ENCODE peak calls at places on chromosomes 11 and 22, in six cellular contexts. R, S, D, F, H and Q are unnamed samples.

GRCh38 chr22:45686004-45686403 is 14.4 kb downstream of the ATXN10 start:
- DNase-seq in R (no peak), S (no peak), D (no peak), F (no peak), H (no peak), Q (no peak)

GRCh38 chr22:37563153-37564081 is 3.1 kb downstream of the CDC42EP1 start:
- DNase-seq in R (no peak), S (peak; percentile 94), D (peak; percentile 86), F (peak; percentile 91), H (peak; percentile 97), Q (peak; percentile 82)

GRCh38 chr11:69657456-69657910 is 16.5 kb downstream of the CCND1 start:
- DNase-seq in R (no peak), S (no peak), D (no peak), F (no peak), H (no peak), Q (peak; percentile 77)

GRCh38 chr11:9263840-9264380 is 1.2 kb downstream of the DENND5A start:
- DNase-seq in R (no peak), S (no peak), D (no peak), F (no peak), H (peak; percentile 43), Q (no peak)

GRCh38 chr22:17266261-17266971 is 47.2 kb upstream of the ADA2 start:
- DNase-seq in R (peak; percentile 43), S (no peak), D (no peak), F (no peak), H (no peak), Q (no peak)

GRCh38 chr11:66641834-66642233 is 3.3 kb downstream of the RBM4 start:
- DNase-seq in R (no peak), S (no peak), D (no peak), F (no peak), H (no peak), Q (no peak)

GRCh38 chr11:120316880-120317688 is 8.0 kb upstream of the TLCD5 start:
- DNase-seq in R (peak; percentile 69), S (peak; percentile 78), D (peak; percentile 66), F (peak; percentile 73), H (no peak), Q (peak; percentile 93)

GRCh38 chr11:35146074-35146521 is 7.1 kb downstream of the CD44 start:
- DNase-seq in R (no peak), S (no peak), D (no peak), F (no peak), H (no peak), Q (no peak)

GRCh38 chr11:47987781-47988180 is 7.4 kb downstream of the PTPRJ start:
- DNase-seq in R (no peak), S (peak; percentile 68), D (no peak), F (no peak), H (no peak), Q (no peak)

GRCh38 chr11:55624531-55624930 is 10.4 kb upstream of the OR4P4 start:
- DNase-seq in R (no peak), S (no peak), D (no peak), F (no peak), H (no peak), Q (no peak)

GRCh38 chr11:65504671-65505433 is 6.0 kb downstream of the MALAT1 start:
- DNase-seq in R (no peak), S (peak; percentile 59), D (no peak), F (no peak), H (no peak), Q (no peak)

GRCh38 chr11:77188323-77188911 is 60.4 kb downstream of the MYO7A start:
- DNase-seq in R (peak; percentile 81), S (peak; percentile 83), D (peak; percentile 88), F (peak; percentile 77), H (peak; percentile 73), Q (peak; percentile 94)

GRCh38 chr11:134261626-134262488 is 8.5 kb downstream of the ACAD8 start:
- DNase-seq in R (no peak), S (no peak), D (peak; percentile 30), F (no peak), H (peak; percentile 20), Q (no peak)

GRCh38 chr22:39296981-39297489 is 22.4 kb downstream of the RPL3 start:
- DNase-seq in R (no peak), S (no peak), D (no peak), F (no peak), H (no peak), Q (no peak)

GRCh38 chr11:2385156-2386151 is 8.3 kb downstream of the CD81 start:
- DNase-seq in R (no peak), S (no peak), D (no peak), F (no peak), H (no peak), Q (no peak)

GRCh38 chr11:2382927-2383822 is 6.1 kb downstream of the CD81 start:
- DNase-seq in R (peak; percentile 86), S (peak; percentile 92), D (no peak), F (peak; percentile 69), H (no peak), Q (no peak)

GRCh38 chr11:2382129-2382517 is 5.0 kb downstream of the CD81 start:
- DNase-seq in R (no peak), S (peak; percentile 66), D (no peak), F (peak; percentile 25), H (no peak), Q (no peak)

GRCh38 chr11:2384723-2385041 is 7.6 kb downstream of the CD81 start:
- DNase-seq in R (no peak), S (no peak), D (no peak), F (no peak), H (no peak), Q (no peak)

DNA sequence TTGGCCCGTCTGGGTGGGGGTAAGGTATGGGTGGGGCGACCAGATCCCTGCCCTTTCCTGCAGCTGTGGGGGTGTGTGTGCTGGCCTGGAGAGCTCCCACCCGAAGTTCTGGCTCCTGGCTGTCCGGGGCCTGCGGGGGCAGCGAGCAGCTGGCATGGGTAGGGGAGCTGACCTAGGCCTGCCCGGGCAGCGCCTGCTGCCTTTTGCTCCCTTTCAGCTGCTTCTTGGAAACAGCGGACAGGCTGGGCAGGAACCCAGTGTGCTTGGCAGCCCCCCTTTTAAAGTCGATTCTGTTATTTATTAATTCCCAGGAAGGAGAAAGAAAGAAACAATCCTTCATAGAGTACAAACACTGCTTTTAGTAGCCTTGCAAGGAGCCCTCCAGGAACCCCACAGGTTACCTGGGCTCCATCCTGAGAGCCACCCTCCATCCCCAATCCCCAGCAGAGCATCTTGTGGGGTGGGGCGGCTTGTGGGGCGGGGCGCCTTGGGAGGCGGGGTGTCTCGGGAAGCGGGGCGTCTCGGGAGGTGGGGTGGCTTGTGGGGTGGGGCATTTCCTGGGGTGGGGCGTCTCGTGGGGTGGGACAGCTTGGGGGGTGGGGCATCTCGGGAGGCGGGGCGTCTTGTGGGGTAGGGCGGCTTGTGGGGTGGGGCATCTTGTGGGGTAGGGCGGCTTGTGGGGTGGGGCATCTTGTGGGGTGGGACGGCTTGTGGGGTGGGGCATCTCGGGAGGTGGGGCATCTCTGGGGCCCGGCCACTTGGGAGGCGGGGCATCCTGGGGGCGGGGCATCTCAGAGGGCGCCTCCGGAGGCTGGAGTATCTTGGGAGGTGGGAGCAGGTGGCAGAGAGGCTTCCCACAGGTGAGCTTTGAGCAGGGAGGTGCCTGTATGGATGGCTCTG is 7.0 kb downstream of the CD81 start:
- DNase-seq in R (no peak), S (no peak), D (no peak), F (peak; percentile 52), H (no peak), Q (no peak)
- TF ChIP-seq POLR2A in R (no peak), S (no peak), D (no peak), F (no peak), H (no peak), Q (no peak)

GRCh38 chr22:44351037-44351436 is 38.3 kb upstream of the SHISAL1 start:
- DNase-seq in R (no peak), S (no peak), D (no peak), F (no peak), H (no peak), Q (no peak)

GRCh38 chr22:44351685-44352377 is 39.1 kb upstream of the SHISAL1 start:
- DNase-seq in R (no peak), S (peak; percentile 89), D (no peak), F (peak; percentile 80), H (no peak), Q (no peak)

GRCh38 chr22:44354288-44354687 is 41.5 kb upstream of the SHISAL1 start:
- DNase-seq in R (no peak), S (peak; percentile 47), D (no peak), F (peak; percentile 14), H (no peak), Q (peak; percentile 80)

GRCh38 chr22:44352378-44353062 is 39.8 kb upstream of the SHISAL1 start:
- DNase-seq in R (no peak), S (peak; percentile 59), D (no peak), F (no peak), H (no peak), Q (no peak)

DNA sequence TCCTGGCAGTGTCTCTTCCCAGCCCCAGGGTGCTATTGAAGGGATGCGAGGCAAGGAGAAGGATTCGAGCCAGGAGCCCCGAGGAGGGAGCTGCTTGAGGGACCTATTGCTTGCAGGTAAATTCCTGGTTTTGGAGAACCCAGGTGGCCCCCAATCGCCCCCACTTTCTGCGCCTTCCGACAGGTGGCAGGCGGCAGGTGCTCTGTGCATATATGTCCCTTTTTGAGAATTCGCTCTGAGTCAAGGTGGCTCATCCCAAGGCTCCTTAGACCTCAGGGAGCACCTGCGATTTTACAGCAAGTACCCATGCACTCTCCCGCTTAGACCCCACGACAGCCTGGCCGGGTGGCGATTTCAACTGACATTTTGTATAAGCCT is 40.3 kb upstream of the SHISAL1 start:
- DNase-seq in R (no peak), S (peak; percentile 56), D (no peak), F (no peak), H (no peak), Q (no peak)
- TF ChIP-seq CTCF in R (no peak), S (no peak), D (no peak), F (no peak), H (no peak), Q (no peak)

DNA sequence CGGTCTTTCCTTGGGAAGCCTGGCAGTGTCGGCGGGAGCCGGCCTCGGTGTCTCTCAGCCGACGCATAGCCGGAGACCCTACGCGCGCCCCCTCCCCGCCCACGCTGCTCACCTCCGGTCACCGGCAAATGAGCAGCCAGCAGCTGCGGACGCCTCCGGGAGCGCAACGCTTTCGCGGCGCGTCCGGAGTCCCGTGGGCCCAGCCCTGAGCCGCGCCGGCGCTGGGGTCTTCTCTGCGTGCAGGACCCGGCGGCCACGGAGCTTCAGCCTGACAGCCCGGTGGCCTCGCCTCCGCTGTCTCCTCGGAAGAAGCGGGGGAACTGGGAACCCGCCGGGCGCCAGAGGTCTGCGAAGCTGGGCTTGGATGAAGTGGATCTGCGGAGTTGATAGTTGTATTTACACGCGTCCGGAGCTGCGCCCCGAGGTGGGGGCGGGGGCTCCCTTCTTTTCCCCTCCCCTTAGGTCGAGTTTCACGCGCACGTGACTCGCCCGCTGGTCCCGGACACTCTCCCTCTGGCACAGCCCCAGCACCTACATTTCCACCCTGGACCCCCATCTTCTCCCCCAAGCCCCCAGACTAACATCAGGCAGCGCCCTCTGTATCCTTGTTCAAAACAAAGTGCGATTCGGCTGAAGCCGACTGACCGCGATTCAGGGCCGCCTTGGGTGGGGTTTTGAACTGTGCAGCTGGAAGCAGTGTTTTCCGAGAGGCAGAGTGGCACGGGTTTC is at the start of gene SLC43A1:
- DNase-seq in R (peak; percentile 63), S (peak; percentile 86), D (peak; percentile 80), F (peak; percentile 58), H (peak; percentile 46), Q (no peak)
- TF ChIP-seq POLR2A in R (peak; percentile 36), S (no peak), D (peak; percentile 54), F (peak; percentile 47), H (peak; percentile 75), Q (no peak)

DNA sequence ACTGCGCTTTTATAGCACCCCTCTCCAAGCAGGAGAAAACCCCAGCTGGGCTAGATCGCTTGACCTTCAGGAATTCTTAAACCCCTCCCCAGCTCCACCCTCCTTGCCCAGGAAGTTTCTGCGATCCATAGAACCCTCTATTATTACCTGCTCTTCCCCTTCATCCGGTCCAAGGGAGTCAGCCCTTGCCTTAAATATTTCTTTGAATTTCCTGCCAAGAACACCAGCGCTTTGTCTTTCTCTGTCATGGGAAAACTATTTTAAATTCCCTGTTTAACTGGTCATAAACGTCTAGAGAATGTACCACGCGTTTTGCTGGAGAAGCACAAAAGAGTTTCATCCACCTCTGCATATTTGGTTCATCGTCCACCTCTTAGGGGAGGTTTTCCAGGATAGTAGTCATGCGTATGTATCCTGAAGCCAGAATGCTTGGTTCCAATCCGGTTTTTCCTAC is 522 bp upstream of the TRAF6 start:
- DNase-seq in R (no peak), S (no peak), D (no peak), F (no peak), H (no peak), Q (no peak)
- TF ChIP-seq CTCF in R (no peak), S (no peak), D (no peak), F (no peak), H (no peak), Q (no peak)